ENCODE peak calls at places on chromosomes 11 and 22, in seven cellular contexts. E is iPS-NIHi11, H is activated T-cell treated with anti-CD3 and anti-CD28 coated beads for 48 hours, O is Calu3, D is erythroblast, M is cerebellar cortex, G is COR-L47. C is an unnamed sample.

GRCh38 chr11:81237139-81237538 is 1496.5 kb downstream of the FAM181B start:
- DNase-seq in E (peak; percentile 6), M (peak; percentile 31), H (no peak), O (no peak), G (peak; percentile 15), D (peak; percentile 6), C (no peak)

GRCh38 chr11:128328955-128329551 is 258.3 kb downstream of the ETS1 start:
- DNase-seq in E (no peak), G (no peak), D (no peak), O (no peak), H (no peak), M (no peak), C (peak; percentile 25)

GRCh38 chr11:77524539-77524938 is 50.6 kb upstream of the PAK1 start:
- DNase-seq in O (no peak), D (no peak), M (no peak), G (no peak), E (no peak), H (no peak), C (no peak)

GRCh38 chr22:49215840-49216239 is 611.8 kb downstream of the BRD1 start:
- DNase-seq in M (no peak), E (no peak), D (no peak), O (no peak), G (no peak), H (no peak), C (no peak)

GRCh38 chr11:112523477-112523876 is 262.8 kb upstream of the PLET1 start:
- DNase-seq in O (no peak), E (peak; percentile 25), M (peak; percentile 50), D (no peak), H (no peak), G (peak; percentile 94), C (no peak)

GRCh38 chr11:96219981-96220623 is 122.9 kb downstream of the MAML2 start:
- DNase-seq in O (no peak), H (no peak), G (no peak), M (no peak), D (no peak), E (no peak), C (no peak)

GRCh38 chr11:35580397-35580781 is 37.9 kb upstream of the FJX1 start:
- DNase-seq in M (no peak), E (no peak), D (no peak), O (no peak), G (no peak), H (no peak), C (no peak)

GRCh38 chr11:26219506-26220117 is 112.3 kb upstream of the ANO3 start:
- DNase-seq in H (no peak), D (no peak), M (no peak), O (no peak), E (no peak), G (no peak), C (no peak)